ENCODE peak calls at places on chromosomes 13 and 19, in six cellular contexts. K is pancreas; J is psoas muscle; N is tibial artery; B is left lung; Y is CD8-positive, alpha-beta memory T cell. C is an unnamed sample.

GRCh38 chr13:34156841-34157365 is 339.0 kb downstream of the RFC3 start:
- DNase-seq in B (peak; percentile 74), Y (no peak), J (peak; percentile 44), K (peak; percentile 84), N (peak; percentile 89), C (no peak)

GRCh38 chr19:1167687-1168561 is 6.1 kb downstream of the SBNO2 start:
- DNase-seq in K (peak; percentile 33), J (no peak), N (no peak), B (peak; percentile 76), Y (no peak), C (no peak)

GRCh38 chr13:94073006-94073744 is 406.3 kb downstream of the DCT start:
- DNase-seq in Y (no peak), K (no peak), B (no peak), J (no peak), N (no peak), C (no peak)

GRCh38 chr13:104253063-104253680 is 1187.0 kb upstream of the SLC10A2 start:
- DNase-seq in B (no peak), J (no peak), K (no peak), N (no peak), Y (no peak), C (no peak)

GRCh38 chr13:83327091-83327490 is 555.2 kb downstream of the SLITRK1 start:
- DNase-seq in Y (no peak), B (no peak), J (no peak), K (no peak), N (no peak), C (no peak)

GRCh38 chr13:45873491-45874360 is 22.2 kb upstream of the SIAH3 start:
- DNase-seq in K (no peak), N (no peak), Y (no peak), J (no peak), B (no peak), C (no peak)

GRCh38 chr13:99606322-99607089 is 105.2 kb downstream of the TM9SF2 start:
- DNase-seq in N (peak; percentile 93), Y (peak; percentile 86), J (peak; percentile 87), B (peak; percentile 99), K (peak; percentile 95), C (peak; percentile 61)

GRCh38 chr13:106151056-106151699 is 384.3 kb downstream of the EFNB2 start:
- DNase-seq in K (no peak), N (no peak), J (no peak), Y (no peak), B (no peak), C (no peak)

GRCh38 chr13:40306817-40307216 is 359.6 kb downstream of the FOXO1 start:
- DNase-seq in Y (no peak), B (no peak), J (no peak), K (no peak), N (no peak), C (no peak)

GRCh38 chr19:44025217-44025936 is at the start of gene ZNF222:
- DNase-seq in Y (peak; percentile 67), J (peak; percentile 80), K (peak; percentile 72), B (peak; percentile 89), N (peak; percentile 88), C (peak; percentile 27)

DNA sequence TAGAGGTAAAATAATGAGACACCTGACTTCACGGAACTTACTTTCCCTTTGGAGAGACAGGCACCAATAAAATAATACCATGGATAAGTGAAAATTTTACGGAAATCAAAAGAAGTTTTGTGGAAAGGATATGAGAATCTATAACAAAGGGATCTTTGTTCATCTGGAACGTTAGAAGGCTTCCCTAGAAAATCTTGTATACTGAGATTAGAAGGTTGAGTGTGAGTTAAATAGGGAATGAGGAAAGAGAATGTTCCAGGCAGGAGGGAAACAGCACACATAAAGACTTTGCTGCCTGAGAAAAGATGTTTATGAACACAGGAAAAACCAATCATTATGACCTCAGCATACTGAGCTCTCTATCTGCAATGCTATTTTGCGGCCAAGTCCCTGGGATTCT is 19.6 kb upstream of the RAP2A start:
- DNase-seq in K (no peak), B (no peak), J (no peak), N (no peak), Y (no peak), C (no peak)
- H3K27ac ChIP-seq in K (no peak overlapping the region), B (no peak overlapping the region), J (no peak overlapping the region), N (no peak overlapping the region), Y (no peak overlapping the region), C (no peak overlapping the region)

GRCh38 chr13:110410906-110411305 is 103.8 kb downstream of the COL4A2 start:
- DNase-seq in B (no peak), N (no peak), Y (no peak), K (no peak), J (no peak), C (no peak)

GRCh38 chr13:110409581-110409992 is 102.5 kb downstream of the COL4A2 start:
- DNase-seq in K (no peak), B (no peak), Y (no peak), N (peak; percentile 83), J (no peak), C (no peak)

GRCh38 chr13:110411316-110412105 is 104.4 kb downstream of the COL4A2 start:
- DNase-seq in B (no peak), J (no peak), N (no peak), Y (no peak), K (no peak), C (no peak)

GRCh38 chr13:110408286-110408685 is 101.2 kb downstream of the COL4A2 start:
- DNase-seq in N (no peak), K (no peak), J (no peak), B (no peak), Y (no peak), C (no peak)

DNA sequence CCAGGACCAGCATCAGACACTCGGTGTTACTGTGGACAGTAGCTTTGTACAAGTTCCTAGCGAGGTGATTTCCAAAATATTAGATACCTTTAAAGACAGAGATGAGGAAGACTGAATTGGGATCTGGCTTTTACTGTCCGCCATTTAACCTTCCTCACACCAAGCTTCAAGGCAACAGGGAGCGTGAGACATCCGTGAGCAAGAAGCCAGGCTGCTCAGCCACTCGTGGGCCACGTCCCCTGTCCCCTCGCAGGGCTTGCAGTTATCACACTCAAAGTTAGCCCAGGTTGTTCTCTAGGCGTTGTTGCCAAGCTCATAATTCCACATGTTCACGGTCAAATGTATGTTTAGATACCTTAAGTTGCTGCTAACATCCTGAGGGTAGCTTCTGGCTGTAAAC is 102.9 kb downstream of the COL4A2 start:
- DNase-seq in N (no peak), K (no peak), Y (no peak), B (no peak), J (no peak), C (no peak)
- H3K27ac ChIP-seq in N (peak overlapping the region; percentile 85), K (no peak overlapping the region), Y (no peak overlapping the region), B (peak overlapping the region; percentile 50), J (peak overlapping the region; percentile 38), C (peak overlapping the region; percentile 84)

GRCh38 chr13:48242677-48243076 is 9.7 kb downstream of the ITM2B start:
- DNase-seq in B (no peak), J (no peak), Y (no peak), K (no peak), N (no peak), C (no peak)
- H3K27ac ChIP-seq in B (no peak overlapping the region), J (no peak overlapping the region), Y (no peak overlapping the region), K (no peak overlapping the region), N (no peak overlapping the region), C (no peak overlapping the region)

DNA sequence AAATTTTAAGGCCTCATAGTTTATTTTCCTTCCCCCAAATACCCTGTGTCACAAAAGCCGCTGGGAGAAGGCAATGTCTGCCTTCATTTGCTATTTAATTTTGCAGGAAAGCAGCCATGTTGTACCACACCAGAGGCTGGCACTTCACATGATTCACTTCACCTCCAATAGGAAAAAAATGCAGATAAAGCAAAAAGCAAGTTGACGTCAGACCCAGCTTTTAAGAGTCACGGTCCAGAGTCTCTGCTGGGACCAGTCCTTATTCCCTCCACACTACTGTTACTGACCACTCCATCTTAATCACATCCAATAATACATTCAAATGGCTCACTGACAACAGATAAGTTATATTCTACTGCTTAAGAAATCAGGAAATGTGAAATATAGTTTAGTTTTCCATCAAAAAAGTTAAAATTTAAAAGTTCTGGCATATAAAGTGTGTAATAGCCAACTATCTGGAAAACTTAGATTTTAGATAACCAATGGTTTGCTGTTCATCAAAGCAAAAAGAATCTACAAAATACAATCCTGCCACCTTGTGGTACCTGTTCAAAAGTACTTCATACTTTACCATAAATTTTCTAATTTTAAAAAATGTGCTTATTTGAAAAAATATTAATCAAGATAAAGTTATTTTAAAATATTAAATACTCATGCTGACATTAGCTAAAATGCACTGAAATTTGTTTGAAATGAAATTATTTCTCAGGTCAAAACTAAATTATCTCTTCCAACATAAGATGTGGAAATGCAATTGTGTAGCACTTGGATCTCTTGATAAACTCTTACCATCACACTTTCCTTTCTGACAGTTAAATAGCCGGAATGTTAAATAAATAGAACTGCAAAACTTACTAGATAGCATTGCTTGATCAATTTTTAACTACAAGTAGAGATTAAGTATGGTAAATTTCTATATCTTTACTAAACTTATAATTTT is 97.3 kb downstream of the SERP2 start:
- DNase-seq in K (no peak), B (no peak), N (no peak), J (no peak), Y (peak; percentile 2), C (no peak)
- H3K27ac ChIP-seq in K (no peak overlapping the region), B (no peak overlapping the region), N (peak overlapping the region; percentile 5), J (no peak overlapping the region), Y (no peak overlapping the region), C (no peak overlapping the region)

GRCh38 chr13:60028021-60028420 is 135.7 kb downstream of the DIAPH3 start:
- DNase-seq in B (no peak), K (no peak), Y (no peak), N (no peak), J (no peak), C (no peak)
- H3K27ac ChIP-seq in B (no peak overlapping the region), K (no peak overlapping the region), Y (no peak overlapping the region), N (no peak overlapping the region), J (no peak overlapping the region), C (no peak overlapping the region)

GRCh38 chr19:48630289-48631036 is 6.7 kb downstream of the DBP start:
- DNase-seq in J (peak; percentile 68), Y (no peak), B (peak; percentile 87), N (peak; percentile 81), K (peak; percentile 59), C (no peak)
- H3K27ac ChIP-seq in J (peak overlapping the region; percentile 80), Y (no peak overlapping the region), B (peak overlapping the region; percentile 94), N (peak overlapping the region; percentile 5), K (no peak overlapping the region), C (peak overlapping the region; percentile 83)

DNA sequence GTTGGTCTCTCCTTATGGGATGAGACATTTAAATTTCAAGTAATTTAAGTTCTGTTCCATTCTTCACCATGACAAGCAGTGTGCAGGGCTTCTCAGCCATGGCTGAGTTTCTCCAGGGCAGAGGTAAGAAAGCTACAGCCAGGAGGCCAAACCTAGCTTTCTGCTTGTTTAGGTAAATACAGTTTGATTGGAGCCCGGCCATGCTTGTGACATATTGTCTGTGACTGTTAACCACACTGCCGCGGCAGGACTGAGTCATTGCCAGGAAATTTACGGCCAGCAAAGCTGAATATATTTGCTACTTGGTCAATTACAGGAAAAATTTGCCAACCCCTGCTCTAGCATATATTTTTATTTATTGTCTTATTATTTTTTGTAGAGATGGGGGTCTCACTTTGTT is 10.7 kb downstream of the NLRP8 start:
- DNase-seq in J (no peak), N (no peak), B (no peak), K (no peak), Y (no peak), C (no peak)
- H3K27ac ChIP-seq in J (no peak overlapping the region), N (no peak overlapping the region), B (no peak overlapping the region), K (no peak overlapping the region), Y (no peak overlapping the region), C (no peak overlapping the region)

DNA sequence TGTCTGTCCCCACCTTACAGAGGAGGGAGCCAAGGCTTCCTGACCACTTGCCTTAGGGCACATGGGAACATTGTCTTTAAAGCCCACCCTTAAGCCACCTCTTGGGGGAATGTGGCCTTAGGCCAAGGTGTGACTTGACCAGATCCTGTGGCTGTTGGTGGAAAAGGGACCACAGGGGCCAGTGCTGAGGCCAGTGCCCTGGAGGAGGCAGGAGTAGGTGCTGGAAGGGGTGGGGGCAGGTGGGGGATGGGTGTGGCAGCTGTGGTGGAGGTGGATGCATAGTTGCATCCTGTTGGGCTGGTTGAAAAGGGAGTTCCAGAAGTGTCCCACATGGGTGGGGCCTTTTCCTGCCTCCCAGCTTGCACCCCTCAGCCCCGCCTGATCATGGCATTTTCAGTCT is 44.8 kb downstream of the DNM2 start:
- DNase-seq in N (no peak), B (no peak), K (no peak), Y (no peak), J (no peak), C (no peak)
- H3K27ac ChIP-seq in N (peak overlapping the region; percentile 33), B (peak overlapping the region; percentile 89), K (peak overlapping the region; percentile 55), Y (peak overlapping the region; percentile 13), J (no peak overlapping the region), C (peak overlapping the region; percentile 65)